ENCODE peak calls at places on chromosome 1, in nine cellular contexts. One of them, this sample, is unnamed.

GRCh38 chr1:42369471-42369870 is 11.1 kb upstream of the RIMKLA start:
- DNase-seq in ovary: no peak
- DNase-seq in tibial nerve: no peak
- DNase-seq in GM12878: no peak
- DNase-seq in A549: no peak
- DNase-seq in transverse colon: no peak
- DNase-seq in SK-N-SH: no peak
- DNase-seq in stomach: no peak
- DNase-seq in sigmoid colon: no peak
- DNase-seq in this sample: no peak

GRCh38 chr1:226603976-226604845 is 55.6 kb downstream of the STUM start:
- DNase-seq in GM12878: no peak
- DNase-seq in transverse colon: no peak
- DNase-seq in ovary: peak; percentile 21
- DNase-seq in tibial nerve: no peak
- DNase-seq in sigmoid colon: peak; percentile 58
- DNase-seq in stomach: no peak
- DNase-seq in A549: no peak
- DNase-seq in SK-N-SH: no peak
- DNase-seq in this sample: no peak

GRCh38 chr1:23424171-23424959 is at the start of gene TCEA3:
- DNase-seq in sigmoid colon: peak; percentile 85
- DNase-seq in ovary: peak; percentile 62
- DNase-seq in SK-N-SH: peak; percentile 41
- DNase-seq in GM12878: no peak
- DNase-seq in stomach: peak; percentile 75
- DNase-seq in A549: no peak
- DNase-seq in tibial nerve: no peak
- DNase-seq in transverse colon: peak; percentile 76
- DNase-seq in this sample: no peak

GRCh38 chr1:58870298-58870676 is 86.4 kb upstream of the JUN start:
- DNase-seq in ovary: no peak
- DNase-seq in tibial nerve: no peak
- DNase-seq in A549: no peak
- DNase-seq in SK-N-SH: no peak
- DNase-seq in stomach: peak; percentile 84
- DNase-seq in GM12878: no peak
- DNase-seq in transverse colon: peak; percentile 75
- DNase-seq in sigmoid colon: no peak
- DNase-seq in this sample: no peak

GRCh38 chr1:95095833-95096217 is 21.3 kb upstream of the TLCD4 start:
- DNase-seq in sigmoid colon: no peak
- DNase-seq in GM12878: peak; percentile 33
- DNase-seq in transverse colon: no peak
- DNase-seq in SK-N-SH: no peak
- DNase-seq in A549: peak; percentile 25
- DNase-seq in ovary: no peak
- DNase-seq in tibial nerve: no peak
- DNase-seq in stomach: no peak
- DNase-seq in this sample: no peak

GRCh38 chr1:55472784-55473183 is 257.6 kb upstream of the USP24 start:
- DNase-seq in transverse colon: no peak
- DNase-seq in tibial nerve: no peak
- DNase-seq in ovary: no peak
- DNase-seq in SK-N-SH: no peak
- DNase-seq in stomach: no peak
- DNase-seq in GM12878: no peak
- DNase-seq in A549: peak; percentile 59
- DNase-seq in sigmoid colon: no peak
- DNase-seq in this sample: no peak

GRCh38 chr1:174740248-174740990 is 259.3 kb upstream of the CACYBP start:
- DNase-seq in GM12878: no peak
- DNase-seq in transverse colon: no peak
- DNase-seq in A549: no peak
- DNase-seq in stomach: no peak
- DNase-seq in tibial nerve: no peak
- DNase-seq in sigmoid colon: no peak
- DNase-seq in ovary: no peak
- DNase-seq in SK-N-SH: no peak
- DNase-seq in this sample: no peak

GRCh38 chr1:115828101-115829022 is 12.6 kb downstream of the NHLH2 start:
- DNase-seq in sigmoid colon: peak; percentile 67
- DNase-seq in GM12878: no peak
- DNase-seq in ovary: peak; percentile 62
- DNase-seq in tibial nerve: no peak
- DNase-seq in stomach: peak; percentile 35
- DNase-seq in transverse colon: no peak
- DNase-seq in A549: no peak
- DNase-seq in SK-N-SH: peak; percentile 83
- DNase-seq in this sample: peak; percentile 63

GRCh38 chr1:90721210-90722194 is 4.4 kb upstream of the BARHL2 start:
- DNase-seq in transverse colon: peak; percentile 58
- DNase-seq in A549: peak; percentile 61
- DNase-seq in sigmoid colon: no peak
- DNase-seq in stomach: peak; percentile 48
- DNase-seq in ovary: no peak
- DNase-seq in tibial nerve: no peak
- DNase-seq in SK-N-SH: peak; percentile 81
- DNase-seq in GM12878: no peak
- DNase-seq in this sample: peak; percentile 66

GRCh38 chr1:239630767-239631166 is 244.4 kb downstream of the CHRM3 start:
- DNase-seq in GM12878: no peak
- DNase-seq in SK-N-SH: no peak
- DNase-seq in A549: no peak
- DNase-seq in stomach: no peak
- DNase-seq in tibial nerve: no peak
- DNase-seq in sigmoid colon: no peak
- DNase-seq in transverse colon: no peak
- DNase-seq in ovary: no peak
- DNase-seq in this sample: no peak

GRCh38 chr1:43976045-43976444 is 1.3 kb downstream of the ATP6V0B start:
- DNase-seq in GM12878: no peak
- DNase-seq in SK-N-SH: peak; percentile 46
- DNase-seq in tibial nerve: no peak
- DNase-seq in ovary: no peak
- DNase-seq in sigmoid colon: no peak
- DNase-seq in A549: no peak
- DNase-seq in transverse colon: no peak
- DNase-seq in stomach: no peak
- DNase-seq in this sample: peak; percentile 51

GRCh38 chr1:48947761-48948537 is 171.3 kb upstream of the BEND5 start:
- DNase-seq in transverse colon: no peak
- DNase-seq in GM12878: no peak
- DNase-seq in A549: no peak
- DNase-seq in ovary: no peak
- DNase-seq in tibial nerve: no peak
- DNase-seq in sigmoid colon: no peak
- DNase-seq in stomach: no peak
- DNase-seq in SK-N-SH: peak; percentile 4
- DNase-seq in this sample: no peak

DNA sequence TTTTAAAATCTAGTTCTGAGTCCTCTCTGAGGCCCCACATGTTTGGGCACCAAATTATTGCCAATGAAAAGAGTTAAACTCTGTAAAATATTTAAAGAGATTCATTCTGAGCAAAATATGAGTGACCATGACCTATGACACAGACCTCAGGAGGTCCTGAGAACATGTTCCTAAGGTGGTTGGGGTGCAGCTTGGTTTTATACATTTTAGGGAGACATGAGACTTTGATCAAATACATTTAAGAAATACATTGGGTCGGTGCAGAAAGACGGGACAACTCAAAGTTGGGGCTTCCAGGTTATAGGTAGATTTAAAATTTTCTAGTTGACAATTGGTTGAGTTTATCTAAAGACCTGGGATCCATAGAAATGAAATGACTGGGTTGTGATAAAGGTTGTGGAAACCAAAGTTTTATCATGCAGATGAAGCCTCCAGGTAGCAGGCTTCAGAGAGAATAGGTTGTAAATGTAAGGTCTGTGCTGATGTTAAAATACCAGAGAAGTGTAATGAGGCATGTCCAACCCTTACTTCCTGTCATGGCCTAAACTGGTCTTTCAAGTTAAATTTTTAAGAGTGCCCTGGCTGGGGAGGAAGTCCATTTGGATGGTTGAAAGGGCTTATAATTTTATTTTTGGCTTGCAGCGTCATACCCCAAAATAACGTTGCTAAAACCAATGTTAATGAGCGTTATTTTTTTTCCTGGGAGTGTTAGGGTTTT is 274.9 kb downstream of the NUF2 start:
- DNase-seq in sigmoid colon: no peak
- DNase-seq in A549: no peak
- DNase-seq in transverse colon: no peak
- DNase-seq in SK-N-SH: no peak
- DNase-seq in ovary: no peak
- DNase-seq in tibial nerve: no peak
- DNase-seq in GM12878: no peak
- DNase-seq in stomach: no peak
- DNase-seq in this sample: no peak
- TF ChIP-seq EP300 in sigmoid colon: no peak
- TF ChIP-seq EP300 in A549: no peak
- TF ChIP-seq EP300 in transverse colon: no peak
- TF ChIP-seq EP300 in SK-N-SH: no peak
- TF ChIP-seq EP300 in ovary: no peak
- TF ChIP-seq EP300 in tibial nerve: no peak
- TF ChIP-seq EP300 in GM12878: no peak
- TF ChIP-seq EP300 in stomach: no peak
- TF ChIP-seq EP300 in this sample: no peak

GRCh38 chr1:12549460-12550349 is 68.3 kb downstream of the DHRS3 start:
- DNase-seq in GM12878: no peak
- DNase-seq in tibial nerve: peak; percentile 93
- DNase-seq in ovary: peak; percentile 90
- DNase-seq in SK-N-SH: no peak
- DNase-seq in transverse colon: peak; percentile 73
- DNase-seq in A549: peak; percentile 92
- DNase-seq in sigmoid colon: peak; percentile 92
- DNase-seq in stomach: peak; percentile 75
- DNase-seq in this sample: peak; percentile 74
- TF ChIP-seq EP300 in GM12878: no peak
- TF ChIP-seq EP300 in tibial nerve: peak; percentile 71
- TF ChIP-seq EP300 in ovary: peak; percentile 38
- TF ChIP-seq EP300 in SK-N-SH: peak; percentile 65
- TF ChIP-seq EP300 in transverse colon: no peak
- TF ChIP-seq EP300 in A549: peak; percentile 70
- TF ChIP-seq EP300 in sigmoid colon: no peak
- TF ChIP-seq EP300 in stomach: no peak
- TF ChIP-seq EP300 in this sample: peak; percentile 48

GRCh38 chr1:237471377-237471776 is 419.3 kb downstream of the ZP4 start:
- DNase-seq in transverse colon: no peak
- DNase-seq in sigmoid colon: no peak
- DNase-seq in tibial nerve: no peak
- DNase-seq in GM12878: no peak
- DNase-seq in stomach: no peak
- DNase-seq in SK-N-SH: no peak
- DNase-seq in ovary: no peak
- DNase-seq in A549: no peak
- DNase-seq in this sample: no peak

GRCh38 chr1:237467320-237467719 is 423.4 kb downstream of the ZP4 start:
- DNase-seq in ovary: no peak
- DNase-seq in A549: no peak
- DNase-seq in sigmoid colon: no peak
- DNase-seq in SK-N-SH: no peak
- DNase-seq in stomach: no peak
- DNase-seq in GM12878: no peak
- DNase-seq in transverse colon: no peak
- DNase-seq in tibial nerve: no peak
- DNase-seq in this sample: no peak

GRCh38 chr1:237473896-237474295 is 416.8 kb downstream of the ZP4 start:
- DNase-seq in tibial nerve: no peak
- DNase-seq in stomach: no peak
- DNase-seq in A549: no peak
- DNase-seq in SK-N-SH: no peak
- DNase-seq in ovary: no peak
- DNase-seq in transverse colon: no peak
- DNase-seq in sigmoid colon: no peak
- DNase-seq in GM12878: no peak
- DNase-seq in this sample: no peak

GRCh38 chr1:237470712-237471310 is 419.9 kb downstream of the ZP4 start:
- DNase-seq in transverse colon: no peak
- DNase-seq in ovary: no peak
- DNase-seq in A549: peak; percentile 50
- DNase-seq in GM12878: no peak
- DNase-seq in sigmoid colon: no peak
- DNase-seq in tibial nerve: no peak
- DNase-seq in stomach: peak; percentile 50
- DNase-seq in SK-N-SH: no peak
- DNase-seq in this sample: no peak
- TF ChIP-seq EP300 in transverse colon: no peak
- TF ChIP-seq EP300 in ovary: no peak
- TF ChIP-seq EP300 in A549: no peak
- TF ChIP-seq EP300 in GM12878: no peak
- TF ChIP-seq EP300 in sigmoid colon: no peak
- TF ChIP-seq EP300 in tibial nerve: no peak
- TF ChIP-seq EP300 in stomach: no peak
- TF ChIP-seq EP300 in SK-N-SH: no peak
- TF ChIP-seq EP300 in this sample: no peak

GRCh38 chr1:16613185-16614147 is at the start of gene NBPF1:
- DNase-seq in A549: peak; percentile 96
- DNase-seq in sigmoid colon: peak; percentile 99
- DNase-seq in transverse colon: peak; percentile 99
- DNase-seq in ovary: peak; percentile 94
- DNase-seq in GM12878: peak; percentile 56
- DNase-seq in SK-N-SH: peak; percentile 100
- DNase-seq in tibial nerve: peak; percentile 96
- DNase-seq in stomach: peak; percentile 99
- DNase-seq in this sample: peak; percentile 100

GRCh38 chr1:16608838-16609560 is 4.4 kb downstream of the NBPF1 start:
- DNase-seq in SK-N-SH: no peak
- DNase-seq in transverse colon: no peak
- DNase-seq in sigmoid colon: peak; percentile 64
- DNase-seq in stomach: no peak
- DNase-seq in tibial nerve: no peak
- DNase-seq in ovary: peak; percentile 12
- DNase-seq in A549: no peak
- DNase-seq in GM12878: no peak
- DNase-seq in this sample: no peak

GRCh38 chr1:16615253-16616252 is 2.2 kb upstream of the NBPF1 start:
- DNase-seq in sigmoid colon: peak; percentile 72
- DNase-seq in A549: no peak
- DNase-seq in tibial nerve: no peak
- DNase-seq in transverse colon: peak; percentile 21
- DNase-seq in SK-N-SH: no peak
- DNase-seq in stomach: peak; percentile 46
- DNase-seq in ovary: peak; percentile 24
- DNase-seq in GM12878: no peak
- DNase-seq in this sample: peak; percentile 44

GRCh38 chr1:16614361-16615252 is 1.2 kb upstream of the NBPF1 start:
- DNase-seq in stomach: peak; percentile 67
- DNase-seq in GM12878: no peak
- DNase-seq in transverse colon: peak; percentile 24
- DNase-seq in tibial nerve: no peak
- DNase-seq in sigmoid colon: peak; percentile 71
- DNase-seq in A549: no peak
- DNase-seq in ovary: peak; percentile 30
- DNase-seq in SK-N-SH: peak; percentile 53
- DNase-seq in this sample: peak; percentile 62

GRCh38 chr1:16612332-16613172 is 812 bp downstream of the NBPF1 start:
- DNase-seq in A549: peak; percentile 62
- DNase-seq in GM12878: no peak
- DNase-seq in tibial nerve: peak; percentile 88
- DNase-seq in sigmoid colon: peak; percentile 96
- DNase-seq in ovary: peak; percentile 87
- DNase-seq in stomach: peak; percentile 67
- DNase-seq in transverse colon: peak; percentile 75
- DNase-seq in SK-N-SH: peak; percentile 70
- DNase-seq in this sample: peak; percentile 65
- TF ChIP-seq EP300 in A549: no peak
- TF ChIP-seq EP300 in GM12878: no peak
- TF ChIP-seq EP300 in tibial nerve: no peak
- TF ChIP-seq EP300 in sigmoid colon: no peak
- TF ChIP-seq EP300 in ovary: no peak
- TF ChIP-seq EP300 in stomach: no peak
- TF ChIP-seq EP300 in transverse colon: no peak
- TF ChIP-seq EP300 in SK-N-SH: no peak
- TF ChIP-seq EP300 in this sample: no peak

GRCh38 chr1:235013512-235013911 is 115.1 kb downstream of the TOMM20 start:
- DNase-seq in tibial nerve: peak; percentile 37
- DNase-seq in sigmoid colon: no peak
- DNase-seq in GM12878: no peak
- DNase-seq in ovary: no peak
- DNase-seq in SK-N-SH: no peak
- DNase-seq in stomach: no peak
- DNase-seq in A549: no peak
- DNase-seq in transverse colon: no peak
- DNase-seq in this sample: no peak
- TF ChIP-seq EP300 in tibial nerve: no peak
- TF ChIP-seq EP300 in sigmoid colon: no peak
- TF ChIP-seq EP300 in GM12878: no peak
- TF ChIP-seq EP300 in ovary: no peak
- TF ChIP-seq EP300 in SK-N-SH: no peak
- TF ChIP-seq EP300 in stomach: no peak
- TF ChIP-seq EP300 in A549: no peak
- TF ChIP-seq EP300 in transverse colon: no peak
- TF ChIP-seq EP300 in this sample: no peak

This sample was measured in K562.